ENCODE peak calls at places on chromosomes 1 and 21, in seven cellular contexts. A is K562, P is H1, V is HepG2, Q is GM12891, T is SK-N-SH, B is GM12878. D is an unnamed sample.

GRCh38 chr1:234214129-234214910 is 158.9 kb upstream of the COA6 start:
- DNase-seq in B (no peak), V (no peak), P (no peak), Q (peak), T (peak), A (no peak), D (no peak)

GRCh38 chr1:39902121-39902807 is 547 bp upstream of the MYCL start:
- DNase-seq in P (no peak), V (peak), T (peak), Q (peak), B (no peak), A (peak), D (peak)

GRCh38 chr1:30533141-30533540 is 190.2 kb downstream of the MATN1 start:
- DNase-seq in P (no peak), B (no peak), Q (no peak), V (no peak), A (no peak), T (no peak), D (no peak)

GRCh38 chr1:14894811-14895524 is 258.6 kb upstream of the TMEM51 start:
- DNase-seq in Q (no peak), P (no peak), B (no peak), T (no peak), A (no peak), V (no peak), D (no peak)

GRCh38 chr1:2969870-2970291 is 51.4 kb upstream of the ACTRT2 start:
- DNase-seq in B (no peak), P (no peak), T (no peak), V (no peak), Q (no peak), A (no peak), D (no peak)

GRCh38 chr1:78011050-78011449 is 6.3 kb downstream of the DNAJB4 start:
- DNase-seq in P (no peak), T (no peak), Q (no peak), A (no peak), B (no peak), V (no peak), D (no peak)

GRCh38 chr1:201359873-201360210 is 17.6 kb downstream of the TNNT2 start:
- DNase-seq in Q (no peak), P (no peak), B (no peak), A (no peak), T (no peak), V (no peak), D (no peak)

GRCh38 chr1:109218516-109218915 is 4.8 kb downstream of the SARS1 start:
- DNase-seq in A (no peak), B (no peak), V (no peak), P (no peak), Q (no peak), T (no peak), D (no peak)

GRCh38 chr1:36699113-36699512 is 216.4 kb upstream of the CSF3R start:
- DNase-seq in A (no peak), P (no peak), T (no peak), V (no peak), Q (no peak), B (no peak), D (no peak)

GRCh38 chr1:178536844-178537371 is 24.0 kb downstream of the TEX35 start:
- DNase-seq in T (no peak), P (no peak), B (no peak), Q (no peak), A (no peak), V (peak), D (no peak)

GRCh38 chr1:86504130-86504479 is 35.4 kb downstream of the CLCA1 start:
- DNase-seq in T (no peak), A (no peak), Q (no peak), B (no peak), V (no peak), P (no peak), D (no peak)

GRCh38 chr21:41763398-41763931 is 3.4 kb downstream of the RIPK4 start:
- DNase-seq in V (no peak), A (no peak), Q (no peak), P (no peak), B (no peak), T (no peak), D (no peak)

GRCh38 chr21:44285547-44285992 is at the start of gene AIRE:
- DNase-seq in V (no peak), P (no peak), T (peak), Q (no peak), B (no peak), A (no peak), D (no peak)

GRCh38 chr1:56502700-56503245 is 76.6 kb downstream of the PLPP3 start:
- DNase-seq in A (peak), Q (no peak), B (no peak), P (no peak), V (peak), T (no peak), D (no peak)

GRCh38 chr1:6307099-6307498 is 46.2 kb upstream of the GPR153 start:
- DNase-seq in V (no peak), T (no peak), B (no peak), Q (no peak), A (no peak), P (no peak), D (no peak)

GRCh38 chr1:217924924-217925323 is 293.8 kb downstream of the SPATA17 start:
- DNase-seq in V (no peak), P (no peak), A (no peak), B (no peak), T (no peak), Q (no peak), D (no peak)

GRCh38 chr1:237031480-237031879 is 10.5 kb upstream of the RYR2 start:
- DNase-seq in Q (no peak), B (no peak), A (no peak), V (no peak), P (no peak), T (no peak), D (no peak)

GRCh38 chr1:32447469-32448185 is 17.2 kb upstream of the ZBTB8B start:
- DNase-seq in B (no peak), Q (no peak), T (no peak), P (peak), V (no peak), A (no peak), D (no peak)

GRCh38 chr1:245143849-245144248 is 10.9 kb upstream of the KIF26B start:
- DNase-seq in P (no peak), A (no peak), B (no peak), Q (no peak), T (no peak), V (no peak), D (no peak)

GRCh38 chr21:43273708-43274021 is 104.9 kb downstream of the CRYAA start:
- DNase-seq in Q (no peak), P (no peak), A (no peak), T (peak), V (no peak), B (no peak), D (no peak)

GRCh38 chr21:21007606-21008005 is 9.4 kb downstream of the NCAM2 start:
- DNase-seq in A (no peak), V (no peak), P (no peak), T (no peak), B (no peak), Q (no peak), D (no peak)

GRCh38 chr1:181398544-181398943 is 84.8 kb upstream of the CACNA1E start:
- DNase-seq in P (no peak), V (no peak), B (peak), Q (peak), T (no peak), A (no peak), D (peak)

GRCh38 chr1:119327436-119328155 is 41.0 kb upstream of the HAO2 start:
- DNase-seq in V (peak), P (no peak), A (no peak), T (peak), Q (no peak), B (no peak), D (no peak)

GRCh38 chr21:8991088-8991907 is 1530.1 kb upstream of the TPTE start:
- DNase-seq in A (no peak), T (no peak), B (no peak), Q (no peak), P (no peak), V (peak), D (no peak)

GRCh38 chr1:206037521-206037920 is 13.8 kb upstream of the CTSE start:
- DNase-seq in T (no peak), Q (no peak), P (no peak), A (no peak), V (no peak), B (no peak), D (no peak)

GRCh38 chr1:31497601-31498000 is 78.7 kb upstream of the TINAGL1 start:
- DNase-seq in T (no peak), B (no peak), P (no peak), Q (no peak), A (no peak), V (no peak), D (no peak)

GRCh38 chr1:217453816-217454215 is 177.1 kb downstream of the GPATCH2 start:
- DNase-seq in B (no peak), Q (no peak), T (peak), A (no peak), V (no peak), P (no peak), D (no peak)

GRCh38 chr1:8031176-8031785 is 5.2 kb upstream of the ERRFI1 start:
- DNase-seq in P (no peak), V (no peak), A (no peak), T (peak), Q (no peak), B (no peak), D (no peak)

GRCh38 chr1:12387641-12388040 is 157.8 kb downstream of the VPS13D start:
- DNase-seq in B (no peak), Q (no peak), P (no peak), V (no peak), A (no peak), T (no peak), D (no peak)

GRCh38 chr1:107640207-107640606 is 324.8 kb downstream of the VAV3 start:
- DNase-seq in A (no peak), B (no peak), V (no peak), P (no peak), Q (no peak), T (no peak), D (no peak)

DNA sequence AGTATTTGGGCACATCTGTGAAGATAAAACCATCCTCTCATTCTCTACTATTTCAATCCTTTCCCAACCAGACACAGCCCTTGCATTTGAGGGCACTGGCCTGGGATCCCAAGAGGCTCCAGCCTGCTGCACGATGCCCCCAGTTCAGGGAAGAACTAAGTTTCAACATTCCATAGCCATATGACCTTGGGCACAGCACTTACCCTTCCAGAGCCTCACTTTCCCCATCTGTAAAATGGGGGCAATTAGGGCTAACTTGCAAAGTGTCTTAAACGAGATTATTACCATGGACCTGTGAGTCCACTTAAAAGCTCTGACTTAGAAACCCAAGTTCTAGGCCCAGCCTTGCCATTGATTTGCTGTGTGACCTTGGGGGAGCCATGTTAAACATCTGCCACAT is 22.9 kb downstream of the CDCP2 start:
- DNase-seq in T (no peak), B (no peak), A (no peak), P (no peak), Q (no peak), V (no peak), D (no peak)
- TF ChIP-seq TAF1 in T (no peak), B (no peak), A (no peak), P (no peak), Q (no peak), V (no peak), D (no peak)

GRCh38 chr1:223076382-223076781 is 66.7 kb downstream of the TLR5 start:
- DNase-seq in T (no peak), V (no peak), A (no peak), P (no peak), B (no peak), Q (no peak), D (no peak)

GRCh38 chr1:223075834-223076233 is 67.2 kb downstream of the TLR5 start:
- DNase-seq in T (no peak), Q (no peak), B (no peak), A (no peak), P (no peak), V (no peak), D (no peak)

GRCh38 chr1:223074901-223075300 is 68.1 kb downstream of the TLR5 start:
- DNase-seq in T (no peak), Q (no peak), V (no peak), B (no peak), A (no peak), P (no peak), D (no peak)

GRCh38 chr1:223079498-223079897 is 63.5 kb downstream of the TLR5 start:
- DNase-seq in P (no peak), B (no peak), T (no peak), V (no peak), Q (no peak), A (no peak), D (no peak)

GRCh38 chr1:223077434-223077833 is 65.6 kb downstream of the TLR5 start:
- DNase-seq in P (no peak), B (no peak), T (no peak), V (no peak), Q (no peak), A (peak), D (no peak)
- TF ChIP-seq TAF1 in P (no peak), B (no peak), T (no peak), V (no peak), Q (no peak), A (no peak), D (no peak)

GRCh38 chr1:41357451-41358151 is 3.6 kb upstream of the FOXO6 start:
- DNase-seq in P (no peak), V (no peak), T (peak), B (no peak), Q (no peak), A (no peak), D (no peak)
- TF ChIP-seq TAF1 in P (no peak), V (no peak), T (no peak), B (no peak), Q (no peak), A (no peak), D (no peak)

DNA sequence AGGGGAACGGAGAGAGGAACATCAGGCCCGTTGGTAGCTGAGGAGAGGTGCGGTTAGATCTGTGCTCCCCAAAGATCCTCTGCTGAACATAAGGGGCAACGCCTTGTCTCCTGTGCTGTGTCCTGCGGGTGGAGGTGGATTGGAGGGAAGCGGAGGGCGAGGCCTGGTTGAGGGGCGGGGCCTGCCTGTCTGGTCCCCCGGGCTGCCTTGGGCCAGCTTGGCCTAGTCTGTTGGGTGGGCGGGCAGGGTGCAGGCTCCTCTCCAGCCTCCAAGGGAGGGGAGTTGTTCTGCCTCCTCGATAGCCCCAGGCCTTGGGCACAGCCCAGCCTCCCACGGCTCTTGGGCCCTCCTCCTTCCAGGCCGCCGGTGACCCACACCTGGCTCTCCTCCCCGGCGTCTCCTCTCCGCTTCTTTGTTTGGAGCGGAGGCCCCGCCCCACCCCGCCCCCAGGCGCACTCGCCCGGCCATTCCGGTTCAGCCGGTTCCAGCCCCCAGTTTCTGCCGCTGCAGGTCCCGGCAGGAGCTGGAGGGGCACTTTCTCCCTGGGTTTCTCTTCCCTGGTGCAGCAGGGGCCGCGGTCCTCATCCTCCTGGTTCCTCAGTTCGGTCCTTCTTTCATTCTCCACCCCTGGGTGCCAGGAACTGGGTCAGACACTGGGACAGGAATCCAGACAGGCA is 19.4 kb downstream of the PTPRF start:
- DNase-seq in V (no peak), P (peak), B (no peak), A (peak), T (no peak), Q (peak), D (no peak)
- TF ChIP-seq TAF1 in V (no peak), P (peak), B (no peak), A (no peak), T (no peak), Q (no peak), D (no peak)

GRCh38 chr1:47679301-47679751 is 241.5 kb downstream of the FOXD2 start:
- DNase-seq in P (no peak), B (no peak), V (no peak), T (no peak), Q (no peak), A (no peak), D (no peak)

GRCh38 chr1:47679826-47680225 is 242.0 kb downstream of the FOXD2 start:
- DNase-seq in P (no peak), B (no peak), Q (no peak), V (no peak), T (no peak), A (no peak), D (no peak)

GRCh38 chr1:47681735-47682134 is 243.9 kb downstream of the FOXD2 start:
- DNase-seq in A (no peak), T (no peak), Q (no peak), B (no peak), P (no peak), V (no peak), D (no peak)

GRCh38 chr1:47682198-47682597 is 244.4 kb downstream of the FOXD2 start:
- DNase-seq in A (no peak), V (no peak), P (no peak), Q (no peak), B (no peak), T (no peak), D (no peak)

DNA sequence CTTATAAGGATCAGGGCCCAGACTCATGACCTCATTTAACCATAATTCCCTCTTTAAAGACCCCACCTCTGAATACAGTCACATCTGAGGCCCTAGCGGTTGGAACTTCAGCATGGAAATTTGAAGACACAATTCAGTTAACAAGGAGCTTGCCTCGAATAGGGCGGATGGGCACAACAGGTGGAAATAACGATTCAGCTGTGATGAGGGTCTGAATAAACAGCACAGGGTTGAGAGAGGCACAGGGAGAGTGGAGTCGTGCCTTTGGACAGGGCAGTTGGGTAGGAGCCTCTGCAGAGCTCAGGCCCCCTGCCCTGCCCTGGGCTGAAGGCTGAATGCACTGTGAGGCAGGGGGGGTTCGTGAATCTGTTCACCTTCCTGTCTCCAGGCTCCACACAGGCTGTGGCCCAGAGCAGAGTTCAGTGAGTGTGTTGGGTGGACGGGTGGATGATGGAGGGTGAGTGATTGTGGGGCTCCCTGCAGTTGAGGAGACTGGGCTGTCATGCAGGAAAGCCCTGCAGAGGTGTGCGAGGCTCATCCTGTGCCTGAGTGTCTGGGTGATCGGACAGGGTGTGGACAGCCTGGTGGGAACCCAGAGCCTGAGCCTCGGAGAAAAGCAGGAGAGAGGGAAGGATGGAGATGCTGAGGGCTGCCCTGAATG is 243.1 kb downstream of the FOXD2 start:
- DNase-seq in P (no peak), A (no peak), T (no peak), B (no peak), V (no peak), Q (no peak), D (no peak)
- TF ChIP-seq TAF1 in P (no peak), A (no peak), T (no peak), B (no peak), V (no peak), Q (no peak), D (no peak)

DNA sequence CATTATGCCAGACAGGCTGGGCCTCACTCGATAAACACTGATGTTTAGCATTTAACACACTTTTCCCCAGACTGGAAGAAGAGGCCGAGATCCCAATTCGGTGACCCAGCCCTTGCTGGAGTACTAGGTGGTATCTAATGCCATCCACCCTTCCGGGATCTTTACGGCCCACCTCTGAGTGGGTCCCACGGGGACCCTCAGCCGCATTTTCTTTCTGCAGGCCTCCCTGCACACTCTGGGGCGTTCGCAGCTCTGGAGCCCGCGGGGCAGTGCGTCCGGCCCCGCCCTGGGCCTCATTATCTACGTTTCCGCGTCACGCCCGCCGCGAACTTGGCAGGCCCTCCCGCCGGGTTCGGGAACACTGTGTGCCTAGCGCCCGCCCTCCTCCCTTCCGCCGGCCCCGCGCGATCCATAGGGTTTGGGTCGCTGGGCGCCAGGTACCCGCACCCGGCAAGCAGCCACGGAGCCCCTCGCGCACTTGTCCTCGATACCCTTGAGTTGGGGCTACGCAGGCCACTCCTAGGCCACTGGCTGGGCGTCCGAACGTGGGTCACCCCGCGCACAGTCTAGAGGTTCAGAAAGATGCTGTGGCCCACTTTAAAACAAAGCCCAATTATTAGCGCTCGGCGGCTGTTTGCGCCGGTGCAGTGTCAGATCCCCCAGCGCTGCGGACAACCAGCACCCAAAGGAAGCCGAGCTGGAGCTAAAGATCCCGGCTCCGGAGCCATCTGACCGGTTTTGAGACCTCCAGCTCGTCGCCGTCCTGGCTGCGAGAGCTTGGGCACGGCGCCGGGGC is 942 bp upstream of the EVA1C start:
- DNase-seq in V (no peak), A (peak), T (peak), Q (no peak), B (no peak), P (no peak), D (no peak)
- TF ChIP-seq TAF1 in V (no peak), A (no peak), T (peak), Q (no peak), B (no peak), P (no peak), D (no peak)

DNA sequence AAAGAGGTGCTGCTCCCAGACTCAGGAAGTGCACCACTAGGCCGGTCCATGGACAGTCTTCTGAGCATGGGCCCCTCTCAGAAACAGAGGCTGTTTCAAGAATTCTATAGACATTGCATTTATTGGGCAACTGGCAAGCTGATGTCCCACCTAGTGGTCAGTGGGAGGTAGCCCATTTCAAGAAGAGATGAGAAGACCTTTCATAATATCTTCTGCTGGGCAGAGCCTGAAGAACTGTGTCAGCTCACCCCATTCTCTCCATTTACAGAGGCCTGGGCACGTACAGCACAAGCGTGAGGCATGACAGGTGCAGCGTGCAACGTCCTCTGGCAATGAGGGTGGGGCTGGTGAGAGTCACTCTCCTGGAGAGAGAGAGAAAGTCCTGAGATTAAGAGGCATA is 216.0 kb downstream of the DYRK1A start:
- DNase-seq in A (peak), Q (no peak), T (peak), V (peak), P (no peak), B (no peak), D (no peak)
- TF ChIP-seq TAF1 in A (no peak), Q (no peak), T (no peak), V (no peak), P (no peak), B (no peak), D (no peak)

D was measured in GM12892.